ENCODE peak calls at places on chromosomes 4 and X, in ten cellular contexts. L, D, Q, U, J, M, Y, E, P and R are unnamed samples.

GRCh38 chrX:132463411-132463810 is 25.4 kb downstream of the MBNL3 start:
- DNase-seq in U (peak), Q (peak), P (no peak), Y (no peak), J (no peak), L (peak), M (no peak), E (no peak), D (no peak), R (no peak)

GRCh38 chrX:20432048-20432447 is 165.3 kb upstream of the RPS6KA3 start:
- DNase-seq in U (no peak), P (no peak), E (no peak), D (no peak), Y (no peak), Q (no peak), L (no peak), M (no peak), J (no peak), R (no peak)

GRCh38 chr4:83959160-83959559 is 423.3 kb downstream of the GPAT3 start:
- DNase-seq in D (no peak), L (no peak), J (no peak), P (no peak), M (no peak), Q (no peak), U (no peak), E (no peak), Y (no peak), R (no peak)

GRCh38 chr4:1285790-1286553 is 3.7 kb upstream of the MAEA start:
- DNase-seq in U (peak), P (no peak), Q (peak), D (no peak), L (peak), M (peak), Y (no peak), J (no peak), E (no peak), R (no peak)

GRCh38 chr4:76709454-76709853 is 188.5 kb downstream of the SOWAHB start:
- DNase-seq in E (no peak), J (no peak), L (no peak), U (no peak), P (no peak), Q (no peak), Y (no peak), M (no peak), D (no peak), R (no peak)

GRCh38 chrX:45778621-45779020 is 577.9 kb upstream of the DIPK2B start:
- DNase-seq in E (no peak), Q (no peak), D (no peak), P (no peak), U (no peak), L (no peak), Y (no peak), M (no peak), J (no peak), R (no peak)

GRCh38 chr4:10872833-10873517 is 188.4 kb upstream of the CLNK start:
- DNase-seq in P (no peak), J (no peak), L (no peak), M (no peak), Q (no peak), U (no peak), D (no peak), Y (no peak), E (no peak), R (no peak)

GRCh38 chr4:101355767-101356702 is 8.7 kb upstream of the PPP3CA start:
- DNase-seq in D (no peak), M (no peak), L (no peak), Y (no peak), J (no peak), Q (no peak), P (no peak), U (no peak), E (no peak), R (no peak)

GRCh38 chr4:56874166-56874565 is 33.5 kb upstream of the REST start:
- DNase-seq in J (no peak), M (no peak), E (no peak), Q (no peak), P (no peak), Y (no peak), L (no peak), D (no peak), U (no peak), R (no peak)

GRCh38 chrX:10017866-10018265 is 50.7 kb downstream of the CLDN34 start:
- DNase-seq in D (no peak), U (no peak), Y (no peak), M (no peak), P (no peak), E (no peak), J (no peak), Q (no peak), L (no peak), R (no peak)

GRCh38 chr4:112170451-112170993 is 25.3 kb downstream of the FAM241A start:
- DNase-seq in L (no peak), M (no peak), J (no peak), E (peak), U (no peak), Y (no peak), Q (no peak), P (no peak), D (no peak), R (no peak)

GRCh38 chr4:15250021-15250441 is 177.8 kb upstream of the C1QTNF7 start:
- DNase-seq in D (no peak), P (no peak), E (no peak), L (no peak), Q (no peak), U (no peak), M (no peak), Y (no peak), J (no peak), R (no peak)

GRCh38 chrX:124415115-124415798 is 68.9 kb downstream of the SH2D1A start:
- DNase-seq in E (no peak), Q (no peak), U (no peak), L (no peak), P (no peak), J (no peak), M (no peak), Y (no peak), D (no peak), R (no peak)

GRCh38 chr4:41294445-41295062 is 37.8 kb downstream of the UCHL1 start:
- DNase-seq in Y (no peak), U (no peak), J (no peak), M (no peak), D (no peak), P (no peak), L (no peak), E (no peak), Q (no peak), R (no peak)

GRCh38 chr4:68152411-68152810 is 22.7 kb upstream of the TMPRSS11F start:
- DNase-seq in D (no peak), P (no peak), Q (no peak), J (no peak), E (no peak), L (no peak), Y (no peak), U (no peak), M (no peak), R (no peak)

GRCh38 chr4:44016582-44017421 is 431.8 kb downstream of the KCTD8 start:
- DNase-seq in Y (no peak), D (no peak), P (no peak), M (no peak), U (no peak), Q (no peak), E (no peak), L (no peak), J (no peak), R (peak)

GRCh38 chr4:152165146-152165545 is 370.7 kb downstream of the FBXW7 start:
- DNase-seq in L (no peak), P (no peak), M (no peak), E (no peak), D (no peak), Y (no peak), Q (no peak), J (no peak), U (no peak), R (no peak)

GRCh38 chrX:39859991-39860861 is 237.5 kb downstream of the BCOR start:
- DNase-seq in E (no peak), U (no peak), J (no peak), Q (peak), M (peak), P (no peak), Y (no peak), D (no peak), L (peak), R (no peak)

GRCh38 chrX:45710081-45710801 is 509.6 kb upstream of the DIPK2B start:
- DNase-seq in L (no peak), Q (peak), Y (no peak), M (no peak), P (no peak), D (no peak), E (peak), U (no peak), J (no peak), R (no peak)

GRCh38 chrX:39196192-39197102 is 395.2 kb downstream of the MID1IP1 start:
- DNase-seq in P (no peak), J (peak), E (no peak), D (no peak), U (peak), Q (peak), L (no peak), Y (no peak), M (peak), R (no peak)

GRCh38 chr4:186689476-186689875 is 34.2 kb downstream of the FAT1 start:
- DNase-seq in J (no peak), E (no peak), Y (no peak), P (no peak), L (no peak), U (no peak), M (no peak), D (no peak), Q (no peak), R (peak)

GRCh38 chr4:184408021-184408710 is 66.2 kb downstream of the IRF2 start:
- DNase-seq in J (no peak), Y (no peak), U (no peak), D (no peak), Q (no peak), L (no peak), E (peak), M (no peak), P (no peak), R (no peak)

GRCh38 chrX:40094041-40094899 is 3.5 kb downstream of the BCOR start:
- DNase-seq in Y (peak), D (peak), P (peak), J (no peak), L (no peak), U (peak), M (peak), Q (no peak), E (no peak), R (peak)

GRCh38 chr4:179447308-179447707 is 2005.1 kb upstream of the AGA start:
- DNase-seq in D (no peak), M (no peak), E (no peak), Q (no peak), P (no peak), J (no peak), U (no peak), Y (no peak), L (no peak), R (no peak)

GRCh38 chr4:3716034-3716875 is 49.9 kb upstream of the ADRA2C start:
- DNase-seq in E (no peak), P (peak), M (no peak), L (no peak), Y (no peak), J (no peak), U (no peak), Q (no peak), D (no peak), R (peak)

GRCh38 chr4:78002260-78002659 is 54.9 kb upstream of the FRAS1 start:
- DNase-seq in M (no peak), D (no peak), L (no peak), Y (no peak), J (no peak), U (no peak), Q (no peak), E (no peak), P (no peak), R (no peak)

GRCh38 chr4:120921456-120922389 is 803 bp downstream of the PRDM5 start:
- DNase-seq in U (peak), D (peak), L (no peak), P (peak), E (peak), Q (peak), Y (peak), M (peak), J (peak), R (peak)

GRCh38 chr4:41410049-41410448 is 127.9 kb upstream of the LIMCH1 start:
- DNase-seq in L (no peak), Y (no peak), D (no peak), M (no peak), Q (no peak), E (no peak), P (no peak), J (no peak), U (no peak), R (no peak)

GRCh38 chr4:152618971-152619370 is 60.8 kb downstream of the TMEM154 start:
- DNase-seq in D (no peak), Q (no peak), M (no peak), L (no peak), J (no peak), Y (no peak), U (no peak), P (no peak), E (no peak), R (no peak)

GRCh38 chr4:145881991-145882390 is 56.6 kb downstream of the ZNF827 start:
- DNase-seq in D (no peak), J (no peak), E (no peak), Y (no peak), M (no peak), L (no peak), P (no peak), U (peak), Q (no peak), R (peak)